ENCODE peak calls at places on chromosomes 7 and 10, in five cellular contexts. One of them, this sample, is unnamed.

GRCh38 chr7:44845476-44845875 is 2.4 kb downstream of the H2AZ2 start:
- DNase-seq in activated gamma-delta T cell treated with Interleukin-2 at 50 U/mL for 16 hours: no peak
- DNase-seq in activated naive CD4-positive, alpha-beta T cell: no peak
- DNase-seq in adrenal gland: no peak
- DNase-seq in GOT3: no peak
- DNase-seq in this sample: no peak

GRCh38 chr7:82221152-82221674 is 222.4 kb downstream of the CACNA2D1 start:
- DNase-seq in activated gamma-delta T cell treated with Interleukin-2 at 50 U/mL for 16 hours: no peak
- DNase-seq in activated naive CD4-positive, alpha-beta T cell: no peak
- DNase-seq in adrenal gland: no peak
- DNase-seq in GOT3: no peak
- DNase-seq in this sample: no peak

GRCh38 chr10:21927601-21928000 is 75.9 kb downstream of the DNAJC1 start:
- DNase-seq in activated gamma-delta T cell treated with Interleukin-2 at 50 U/mL for 16 hours: no peak
- DNase-seq in activated naive CD4-positive, alpha-beta T cell: no peak
- DNase-seq in adrenal gland: no peak
- DNase-seq in GOT3: no peak
- DNase-seq in this sample: no peak

GRCh38 chr7:66627151-66627681 is 1.5 kb upstream of the KCTD7 start:
- DNase-seq in activated gamma-delta T cell treated with Interleukin-2 at 50 U/mL for 16 hours: no peak
- DNase-seq in activated naive CD4-positive, alpha-beta T cell: no peak
- DNase-seq in adrenal gland: peak
- DNase-seq in GOT3: no peak
- DNase-seq in this sample: no peak

GRCh38 chr7:12351843-12352242 is 51.8 kb downstream of the VWDE start:
- DNase-seq in activated gamma-delta T cell treated with Interleukin-2 at 50 U/mL for 16 hours: no peak
- DNase-seq in activated naive CD4-positive, alpha-beta T cell: no peak
- DNase-seq in adrenal gland: no peak
- DNase-seq in GOT3: no peak
- DNase-seq in this sample: no peak

GRCh38 chr10:111207525-111207924 is 130.7 kb downstream of the ADRA2A start:
- DNase-seq in activated gamma-delta T cell treated with Interleukin-2 at 50 U/mL for 16 hours: no peak
- DNase-seq in activated naive CD4-positive, alpha-beta T cell: no peak
- DNase-seq in adrenal gland: no peak
- DNase-seq in GOT3: no peak
- DNase-seq in this sample: no peak

GRCh38 chr10:124596914-124597676 is 135.5 kb downstream of the LHPP start:
- DNase-seq in activated gamma-delta T cell treated with Interleukin-2 at 50 U/mL for 16 hours: no peak
- DNase-seq in activated naive CD4-positive, alpha-beta T cell: no peak
- DNase-seq in adrenal gland: no peak
- DNase-seq in GOT3: no peak
- DNase-seq in this sample: no peak

GRCh38 chr7:154913645-154914579 is 89.0 kb downstream of the PAXIP1 start:
- DNase-seq in activated gamma-delta T cell treated with Interleukin-2 at 50 U/mL for 16 hours: peak
- DNase-seq in activated naive CD4-positive, alpha-beta T cell: peak
- DNase-seq in adrenal gland: peak
- DNase-seq in GOT3: peak
- DNase-seq in this sample: no peak

GRCh38 chr10:29849434-29849833 is 210.0 kb downstream of the JCAD start:
- DNase-seq in activated gamma-delta T cell treated with Interleukin-2 at 50 U/mL for 16 hours: no peak
- DNase-seq in activated naive CD4-positive, alpha-beta T cell: no peak
- DNase-seq in adrenal gland: peak
- DNase-seq in GOT3: no peak
- DNase-seq in this sample: no peak

GRCh38 chr7:135761751-135762488 is 13.3 kb upstream of the FAM180A start:
- DNase-seq in activated gamma-delta T cell treated with Interleukin-2 at 50 U/mL for 16 hours: no peak
- DNase-seq in activated naive CD4-positive, alpha-beta T cell: no peak
- DNase-seq in adrenal gland: no peak
- DNase-seq in GOT3: no peak
- DNase-seq in this sample: no peak

GRCh38 chr10:122233857-122234348 is 37.2 kb upstream of the BTBD16 start:
- DNase-seq in activated gamma-delta T cell treated with Interleukin-2 at 50 U/mL for 16 hours: no peak
- DNase-seq in activated naive CD4-positive, alpha-beta T cell: no peak
- DNase-seq in adrenal gland: no peak
- DNase-seq in GOT3: no peak
- DNase-seq in this sample: no peak

GRCh38 chr10:104332243-104333036 is 5.8 kb downstream of the ITPRIP start:
- DNase-seq in activated gamma-delta T cell treated with Interleukin-2 at 50 U/mL for 16 hours: no peak
- DNase-seq in activated naive CD4-positive, alpha-beta T cell: no peak
- DNase-seq in adrenal gland: no peak
- DNase-seq in GOT3: no peak
- DNase-seq in this sample: no peak

GRCh38 chr7:70434376-70434775 is 697.6 kb upstream of the GALNT17 start:
- DNase-seq in activated gamma-delta T cell treated with Interleukin-2 at 50 U/mL for 16 hours: no peak
- DNase-seq in activated naive CD4-positive, alpha-beta T cell: no peak
- DNase-seq in adrenal gland: no peak
- DNase-seq in GOT3: no peak
- DNase-seq in this sample: no peak

GRCh38 chr10:585502-585901 is 104.0 kb downstream of the DIP2C start:
- DNase-seq in activated gamma-delta T cell treated with Interleukin-2 at 50 U/mL for 16 hours: no peak
- DNase-seq in activated naive CD4-positive, alpha-beta T cell: no peak
- DNase-seq in adrenal gland: no peak
- DNase-seq in GOT3: no peak
- DNase-seq in this sample: no peak

This sample was measured in esophagus squamous epithelium.